ENCODE peak calls at places on chromosome 11, in five cellular contexts. F, I, L, W and P are unnamed samples.

GRCh38 chr11:108302121-108302785 is 79.4 kb downstream of the ATM start:
- DNase-seq in I (no peak), F (peak), L (no peak), W (no peak), P (no peak)

GRCh38 chr11:42013656-42014201 is 554.3 kb upstream of the LRRC4C start:
- DNase-seq in W (no peak), I (no peak), F (no peak), L (no peak), P (no peak)

GRCh38 chr11:128284634-128285033 is 302.7 kb downstream of the ETS1 start:
- DNase-seq in F (no peak), W (no peak), L (no peak), I (no peak), P (no peak)

GRCh38 chr11:7595016-7595869 is 78.1 kb downstream of the CYB5R2 start:
- DNase-seq in I (no peak), W (no peak), L (no peak), F (no peak), P (no peak)

GRCh38 chr11:74123008-74123448 is 47.8 kb downstream of the C2CD3 start:
- DNase-seq in L (no peak), I (no peak), F (no peak), W (no peak), P (no peak)

GRCh38 chr11:69546735-69547370 is 65.4 kb downstream of the LINC01488 start:
- DNase-seq in L (no peak), W (no peak), I (no peak), F (peak), P (no peak)

GRCh38 chr11:28257761-28258160 is 149.6 kb downstream of the METTL15 start:
- DNase-seq in F (no peak), W (no peak), L (no peak), I (no peak), P (no peak)

GRCh38 chr11:72618801-72619200 is 55.4 kb downstream of the PDE2A start:
- DNase-seq in I (no peak), F (no peak), W (no peak), L (no peak), P (no peak)

GRCh38 chr11:102111011-102111786 is 952 bp downstream of the YAP1 start:
- DNase-seq in W (no peak), F (peak), L (no peak), I (peak), P (no peak)

GRCh38 chr11:94139421-94139820 is 10.8 kb downstream of the PANX1 start:
- DNase-seq in I (no peak), W (no peak), L (no peak), F (no peak), P (no peak)

GRCh38 chr11:42770444-42771065 is 541.2 kb upstream of the API5 start:
- DNase-seq in F (peak), W (no peak), I (peak), L (no peak), P (no peak)

GRCh38 chr11:36564376-36565032 is 3.3 kb upstream of the RAG1 start:
- DNase-seq in L (peak), W (no peak), I (no peak), F (peak), P (no peak)

GRCh38 chr11:36364551-36364950 is 68.5 kb downstream of the PRR5L start:
- DNase-seq in F (no peak), L (no peak), W (no peak), I (no peak), P (no peak)

GRCh38 chr11:47185305-47186075 is 744 bp downstream of the PACSIN3 start:
- DNase-seq in L (no peak), W (no peak), I (peak), F (no peak), P (no peak)

GRCh38 chr11:70127653-70128434 is 49.7 kb downstream of the ANO1 start:
- DNase-seq in L (no peak), W (no peak), F (no peak), I (no peak), P (no peak)

GRCh38 chr11:114564836-114565235 is 5.2 kb upstream of the NXPE1 start:
- DNase-seq in W (no peak), F (no peak), L (no peak), I (no peak), P (no peak)

GRCh38 chr11:134578807-134579708 is 167.0 kb upstream of the B3GAT1 start:
- DNase-seq in W (no peak), F (peak), L (no peak), I (no peak), P (no peak)

GRCh38 chr11:116137753-116138152 is 633.5 kb upstream of the CADM1 start:
- DNase-seq in I (no peak), W (no peak), L (no peak), F (no peak), P (no peak)
- TF ChIP-seq CTCF in I (no peak), W (no peak), L (no peak), F (no peak), P (no peak)

GRCh38 chr11:132992838-132993680 is 539.2 kb downstream of the OPCML start:
- DNase-seq in F (no peak), I (no peak), L (no peak), W (no peak), P (no peak)
- TF ChIP-seq CTCF in F (no peak), I (no peak), L (no peak), W (no peak), P (peak)

GRCh38 chr11:2612884-2613571 is 86.8 kb downstream of the KCNQ1OT1 start:
- DNase-seq in I (no peak), W (no peak), L (no peak), F (no peak), P (no peak)
- TF ChIP-seq CTCF in I (no peak), W (no peak), L (no peak), F (no peak), P (no peak)

DNA sequence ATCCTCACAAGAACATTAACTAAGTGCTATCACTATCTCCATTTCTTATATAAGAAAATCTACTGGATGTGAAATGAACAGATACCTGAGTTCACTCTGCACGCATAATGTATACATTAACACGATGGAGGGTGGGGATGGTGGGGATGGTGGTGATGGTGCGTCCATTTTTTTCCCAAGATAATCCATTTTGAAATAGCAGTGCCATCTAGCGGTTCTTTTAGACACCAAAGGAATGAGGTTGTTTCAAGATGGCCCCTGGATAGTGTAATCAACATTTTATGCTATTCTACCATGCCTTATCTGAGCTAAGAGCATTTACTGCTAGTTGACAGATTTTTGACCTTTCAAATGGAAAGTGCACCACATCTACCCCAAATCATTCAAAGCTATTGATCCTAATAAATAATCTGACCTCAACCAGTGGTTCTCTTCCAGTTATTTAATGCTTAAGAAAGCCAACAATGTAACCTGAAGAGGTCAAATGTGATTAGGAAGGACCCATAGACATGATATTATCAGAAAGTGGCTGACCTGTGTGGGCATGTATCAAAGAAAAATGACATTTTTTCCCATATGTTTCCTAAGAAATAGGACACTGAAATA is 714.7 kb upstream of the TENM4 start:
- DNase-seq in W (no peak), L (no peak), I (no peak), F (peak), P (no peak)
- TF ChIP-seq CTCF in W (no peak), L (peak), I (no peak), F (peak), P (peak)

GRCh38 chr11:116170526-116171120 is 602.2 kb downstream of the BUD13 start:
- DNase-seq in I (no peak), L (no peak), F (no peak), W (no peak), P (no peak)
- TF ChIP-seq CTCF in I (peak), L (no peak), F (no peak), W (no peak), P (peak)

GRCh38 chr11:65662802-65663633 is at the start of gene RELA:
- DNase-seq in I (no peak), L (peak), W (peak), F (peak), P (peak)
- TF ChIP-seq CTCF in I (no peak), L (no peak), W (no peak), F (no peak), P (no peak)

GRCh38 chr11:10800292-10800691 is 8.4 kb downstream of the EIF4G2 start:
- DNase-seq in W (no peak), F (no peak), L (no peak), I (no peak), P (no peak)
- TF ChIP-seq CTCF in W (no peak), F (no peak), L (no peak), I (no peak), P (no peak)